ENCODE peak calls at places on chromosomes 1 and 21, in eight cellular contexts. One of them, this sample, is unnamed.
A peak's percentile ranks its signal among the peaks of the same experiment; 100 is the strongest.

GRCh38 chr1:15148975-15149374 is 4.6 kb upstream of the TMEM51 start:
- DNase-seq in GM23338: no peak
- DNase-seq in breast epithelium: no peak
- DNase-seq in H1: no peak
- DNase-seq in endothelial cell of umbilical vein: no peak
- DNase-seq in prostate gland: no peak
- DNase-seq in transverse colon: no peak
- DNase-seq in suprapubic skin: no peak
- DNase-seq in this sample: no peak

GRCh38 chr1:210715072-210715471 is 386.4 kb downstream of the HHAT start:
- DNase-seq in transverse colon: no peak
- DNase-seq in GM23338: no peak
- DNase-seq in breast epithelium: no peak
- DNase-seq in prostate gland: no peak
- DNase-seq in endothelial cell of umbilical vein: no peak
- DNase-seq in H1: no peak
- DNase-seq in suprapubic skin: no peak
- DNase-seq in this sample: no peak

GRCh38 chr1:36320767-36321118 is 2.7 kb downstream of the EVA1B start:
- DNase-seq in prostate gland: no peak
- DNase-seq in transverse colon: no peak
- DNase-seq in GM23338: peak; percentile 68
- DNase-seq in H1: no peak
- DNase-seq in endothelial cell of umbilical vein: no peak
- DNase-seq in breast epithelium: no peak
- DNase-seq in suprapubic skin: no peak
- DNase-seq in this sample: no peak

GRCh38 chr21:35491114-35491513 is 442.0 kb upstream of the RUNX1 start:
- DNase-seq in H1: no peak
- DNase-seq in breast epithelium: no peak
- DNase-seq in transverse colon: no peak
- DNase-seq in suprapubic skin: no peak
- DNase-seq in prostate gland: no peak
- DNase-seq in GM23338: no peak
- DNase-seq in endothelial cell of umbilical vein: no peak
- DNase-seq in this sample: no peak

GRCh38 chr1:43445618-43446387 is 7.9 kb downstream of the HYI start:
- DNase-seq in transverse colon: peak; percentile 5
- DNase-seq in H1: no peak
- DNase-seq in GM23338: no peak
- DNase-seq in endothelial cell of umbilical vein: no peak
- DNase-seq in prostate gland: no peak
- DNase-seq in breast epithelium: no peak
- DNase-seq in suprapubic skin: peak; percentile 67
- DNase-seq in this sample: no peak

GRCh38 chr1:160411231-160411630 is 10.9 kb downstream of the VANGL2 start:
- DNase-seq in GM23338: no peak
- DNase-seq in suprapubic skin: no peak
- DNase-seq in breast epithelium: no peak
- DNase-seq in prostate gland: no peak
- DNase-seq in transverse colon: no peak
- DNase-seq in H1: no peak
- DNase-seq in endothelial cell of umbilical vein: no peak
- DNase-seq in this sample: no peak

GRCh38 chr1:205913451-205914204 is 29.6 kb downstream of the SLC26A9 start:
- DNase-seq in transverse colon: no peak
- DNase-seq in GM23338: no peak
- DNase-seq in breast epithelium: peak; percentile 72
- DNase-seq in H1: no peak
- DNase-seq in prostate gland: peak; percentile 80
- DNase-seq in suprapubic skin: no peak
- DNase-seq in endothelial cell of umbilical vein: peak; percentile 72
- DNase-seq in this sample: no peak

GRCh38 chr1:20589331-20590312 is 725 bp downstream of the CDA start:
- DNase-seq in H1: no peak
- DNase-seq in suprapubic skin: peak; percentile 85
- DNase-seq in endothelial cell of umbilical vein: peak; percentile 88
- DNase-seq in GM23338: no peak
- DNase-seq in transverse colon: no peak
- DNase-seq in breast epithelium: no peak
- DNase-seq in prostate gland: no peak
- DNase-seq in this sample: peak; percentile 77

GRCh38 chr1:224632381-224632871 is 16.3 kb downstream of the CNIH3 start:
- DNase-seq in breast epithelium: no peak
- DNase-seq in suprapubic skin: no peak
- DNase-seq in H1: no peak
- DNase-seq in endothelial cell of umbilical vein: peak; percentile 74
- DNase-seq in GM23338: no peak
- DNase-seq in prostate gland: no peak
- DNase-seq in transverse colon: no peak
- DNase-seq in this sample: no peak

GRCh38 chr21:44897326-44898010 is 23.2 kb downstream of the ITGB2 start:
- DNase-seq in H1: no peak
- DNase-seq in transverse colon: peak; percentile 81
- DNase-seq in suprapubic skin: no peak
- DNase-seq in endothelial cell of umbilical vein: no peak
- DNase-seq in prostate gland: no peak
- DNase-seq in breast epithelium: no peak
- DNase-seq in GM23338: no peak
- DNase-seq in this sample: no peak

GRCh38 chr1:53264048-53264447 is 25.7 kb upstream of the MAGOH start:
- DNase-seq in GM23338: no peak
- DNase-seq in suprapubic skin: no peak
- DNase-seq in prostate gland: no peak
- DNase-seq in breast epithelium: no peak
- DNase-seq in H1: no peak
- DNase-seq in endothelial cell of umbilical vein: no peak
- DNase-seq in transverse colon: no peak
- DNase-seq in this sample: no peak

GRCh38 chr1:12460911-12461621 is 156.9 kb downstream of the DHRS3 start:
- DNase-seq in transverse colon: peak; percentile 39
- DNase-seq in endothelial cell of umbilical vein: peak; percentile 97
- DNase-seq in prostate gland: peak; percentile 76
- DNase-seq in GM23338: no peak
- DNase-seq in breast epithelium: no peak
- DNase-seq in H1: no peak
- DNase-seq in suprapubic skin: no peak
- DNase-seq in this sample: peak; percentile 81

DNA sequence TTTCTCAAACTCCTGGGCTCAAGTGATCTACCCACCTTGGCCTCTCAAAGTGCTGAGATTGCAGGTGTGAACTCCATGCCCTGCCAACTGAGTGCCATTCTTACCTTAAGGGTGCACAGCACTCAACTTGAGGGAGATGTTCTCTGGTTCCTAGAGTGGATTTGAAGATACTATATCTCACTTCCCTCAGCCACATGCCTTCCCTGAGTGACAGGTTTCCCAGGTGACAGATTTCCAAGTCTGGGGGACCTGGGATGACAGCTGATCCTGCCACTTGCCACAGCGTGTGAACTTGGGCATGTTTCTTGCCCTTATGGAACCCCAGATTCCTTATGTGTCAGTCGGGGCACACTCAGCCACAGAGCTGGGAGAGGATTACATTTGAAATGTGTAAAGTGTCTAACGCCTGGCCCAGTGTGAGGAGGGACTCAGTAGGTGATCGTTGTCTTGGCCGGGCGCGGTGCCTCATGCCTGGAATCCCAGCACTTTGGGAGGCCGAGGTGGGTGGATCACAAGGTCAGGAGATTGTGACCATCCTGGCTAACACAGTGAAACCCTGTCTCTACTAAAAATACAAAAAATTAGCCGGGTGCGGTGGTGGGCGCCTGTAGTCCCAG is 29.6 kb upstream of the BTG2 start:
- DNase-seq in H1: no peak
- DNase-seq in prostate gland: no peak
- DNase-seq in endothelial cell of umbilical vein: no peak
- DNase-seq in transverse colon: no peak
- DNase-seq in breast epithelium: no peak
- DNase-seq in suprapubic skin: no peak
- DNase-seq in GM23338: no peak
- DNase-seq in this sample: no peak
- H3K4me1 ChIP-seq in H1: peaks cover 7% of the 10 kb centered on the region
- H3K4me1 ChIP-seq in prostate gland: peaks cover 12% of the 10 kb centered on the region
- H3K4me1 ChIP-seq in endothelial cell of umbilical vein: peaks cover 5% of the 10 kb centered on the region
- H3K4me1 ChIP-seq in transverse colon: peaks cover 51% of the 10 kb centered on the region
- H3K4me1 ChIP-seq in breast epithelium: peaks cover 22% of the 10 kb centered on the region
- H3K4me1 ChIP-seq in suprapubic skin: peaks cover 89% of the 10 kb centered on the region
- H3K4me1 ChIP-seq in GM23338: peaks cover 15% of the 10 kb centered on the region
- H3K4me1 ChIP-seq in this sample: peaks cover 81% of the 10 kb centered on the region

GRCh38 chr1:23868848-23869450 is 859 bp upstream of the FUCA1 start:
- DNase-seq in prostate gland: no peak
- DNase-seq in H1: no peak
- DNase-seq in suprapubic skin: no peak
- DNase-seq in breast epithelium: no peak
- DNase-seq in endothelial cell of umbilical vein: no peak
- DNase-seq in GM23338: peak; percentile 13
- DNase-seq in transverse colon: no peak
- DNase-seq in this sample: no peak

GRCh38 chr1:23867542-23867952 is 543 bp downstream of the FUCA1 start:
- DNase-seq in GM23338: peak; percentile 35
- DNase-seq in prostate gland: no peak
- DNase-seq in suprapubic skin: no peak
- DNase-seq in H1: peak; percentile 66
- DNase-seq in endothelial cell of umbilical vein: no peak
- DNase-seq in breast epithelium: no peak
- DNase-seq in transverse colon: no peak
- DNase-seq in this sample: no peak

GRCh38 chr1:23865543-23865930 is 2.6 kb downstream of the FUCA1 start:
- DNase-seq in transverse colon: peak; percentile 37
- DNase-seq in suprapubic skin: no peak
- DNase-seq in GM23338: no peak
- DNase-seq in prostate gland: peak; percentile 7
- DNase-seq in H1: no peak
- DNase-seq in endothelial cell of umbilical vein: no peak
- DNase-seq in breast epithelium: peak; percentile 90
- DNase-seq in this sample: no peak

GRCh38 chr1:23869818-23870217 is 1.7 kb upstream of the FUCA1 start:
- DNase-seq in prostate gland: no peak
- DNase-seq in H1: no peak
- DNase-seq in GM23338: no peak
- DNase-seq in endothelial cell of umbilical vein: no peak
- DNase-seq in suprapubic skin: no peak
- DNase-seq in transverse colon: no peak
- DNase-seq in breast epithelium: no peak
- DNase-seq in this sample: no peak

DNA sequence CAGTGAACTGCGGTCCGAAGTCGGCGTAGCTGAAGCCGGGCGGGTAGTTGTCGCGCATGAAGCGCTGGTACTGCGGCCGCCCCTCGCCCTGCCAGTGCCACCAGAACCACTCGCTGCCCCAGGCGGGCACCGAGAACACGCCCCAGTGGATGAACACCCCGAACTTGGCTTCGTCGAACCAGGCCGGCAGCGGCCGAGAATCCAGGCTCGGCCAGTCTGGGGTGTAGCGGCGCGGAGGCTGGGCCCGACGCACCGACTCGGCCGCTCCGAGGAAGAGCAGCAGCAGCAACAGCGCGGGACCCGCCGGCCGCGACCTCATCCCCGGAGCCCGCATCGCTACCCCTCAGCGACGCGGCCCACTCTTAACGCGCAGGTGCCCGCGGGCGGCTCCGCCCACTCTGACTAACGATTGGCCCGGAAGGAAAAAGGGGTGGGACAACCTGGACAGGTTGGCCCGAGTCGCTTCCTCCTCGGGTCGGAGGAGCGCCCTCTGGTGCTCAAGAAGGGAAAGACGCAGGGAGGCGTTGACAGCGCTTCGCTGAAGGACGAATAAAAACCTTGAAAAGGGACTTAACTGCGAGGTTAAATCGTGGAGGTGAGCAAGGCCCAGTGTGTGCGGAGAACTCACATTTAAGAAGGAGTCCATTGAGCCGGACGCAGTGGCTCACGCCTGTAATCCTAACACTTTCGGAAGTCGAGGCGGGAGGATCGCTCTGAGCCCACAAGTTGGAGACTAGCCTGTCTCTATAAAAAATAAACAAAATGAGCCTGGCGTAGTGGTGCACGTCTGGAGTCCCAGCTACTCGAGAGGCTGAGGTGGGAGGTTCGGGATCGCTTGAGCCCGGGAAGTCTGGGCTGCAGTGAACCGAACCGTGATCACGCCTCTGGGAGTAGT is at the start of gene FUCA1:
- DNase-seq in GM23338: peak; percentile 99
- DNase-seq in transverse colon: peak; percentile 97
- DNase-seq in breast epithelium: peak; percentile 87
- DNase-seq in endothelial cell of umbilical vein: peak; percentile 90
- DNase-seq in prostate gland: peak; percentile 95
- DNase-seq in suprapubic skin: peak; percentile 95
- DNase-seq in H1: peak; percentile 96
- DNase-seq in this sample: peak; percentile 96
- TF ChIP-seq POLR2AphosphoS5 in GM23338: peak; percentile 77
- TF ChIP-seq POLR2AphosphoS5 in transverse colon: peak; percentile 91
- TF ChIP-seq POLR2AphosphoS5 in breast epithelium: peak; percentile 58
- TF ChIP-seq POLR2AphosphoS5 in endothelial cell of umbilical vein: no peak
- TF ChIP-seq POLR2AphosphoS5 in prostate gland: peak; percentile 98
- TF ChIP-seq POLR2AphosphoS5 in suprapubic skin: no peak
- TF ChIP-seq POLR2AphosphoS5 in H1: no peak
- TF ChIP-seq POLR2AphosphoS5 in this sample: peak; percentile 93

GRCh38 chr1:227790868-227791267 is 24.6 kb upstream of the PRSS38 start:
- DNase-seq in suprapubic skin: no peak
- DNase-seq in H1: no peak
- DNase-seq in breast epithelium: no peak
- DNase-seq in endothelial cell of umbilical vein: no peak
- DNase-seq in transverse colon: no peak
- DNase-seq in GM23338: no peak
- DNase-seq in prostate gland: no peak
- DNase-seq in this sample: no peak

GRCh38 chr1:227791425-227792090 is 23.9 kb upstream of the PRSS38 start:
- DNase-seq in transverse colon: no peak
- DNase-seq in GM23338: no peak
- DNase-seq in endothelial cell of umbilical vein: no peak
- DNase-seq in prostate gland: no peak
- DNase-seq in H1: no peak
- DNase-seq in breast epithelium: no peak
- DNase-seq in suprapubic skin: no peak
- DNase-seq in this sample: no peak

GRCh38 chr1:227793079-227793947 is 22.2 kb upstream of the PRSS38 start:
- DNase-seq in transverse colon: no peak
- DNase-seq in prostate gland: no peak
- DNase-seq in endothelial cell of umbilical vein: no peak
- DNase-seq in suprapubic skin: no peak
- DNase-seq in breast epithelium: no peak
- DNase-seq in H1: no peak
- DNase-seq in GM23338: no peak
- DNase-seq in this sample: no peak

GRCh38 chr1:227793948-227794812 is 21.3 kb upstream of the PRSS38 start:
- DNase-seq in prostate gland: peak; percentile 52
- DNase-seq in suprapubic skin: peak; percentile 84
- DNase-seq in breast epithelium: peak; percentile 71
- DNase-seq in GM23338: peak; percentile 84
- DNase-seq in transverse colon: no peak
- DNase-seq in endothelial cell of umbilical vein: no peak
- DNase-seq in H1: peak; percentile 61
- DNase-seq in this sample: peak; percentile 86

GRCh38 chr1:227792216-227793078 is 23.0 kb upstream of the PRSS38 start:
- DNase-seq in prostate gland: no peak
- DNase-seq in suprapubic skin: no peak
- DNase-seq in endothelial cell of umbilical vein: no peak
- DNase-seq in breast epithelium: no peak
- DNase-seq in GM23338: peak; percentile 21
- DNase-seq in H1: peak; percentile 50
- DNase-seq in transverse colon: no peak
- DNase-seq in this sample: no peak
- TF ChIP-seq CTCF in prostate gland: no peak
- TF ChIP-seq CTCF in suprapubic skin: no peak
- TF ChIP-seq CTCF in endothelial cell of umbilical vein: no peak
- TF ChIP-seq CTCF in breast epithelium: no peak
- TF ChIP-seq CTCF in GM23338: peak; percentile 39
- TF ChIP-seq CTCF in H1: peak; percentile 52
- TF ChIP-seq CTCF in transverse colon: no peak
- TF ChIP-seq CTCF in this sample: no peak

GRCh38 chr1:27559466-27560030 is 44.4 kb downstream of the AHDC1 start:
- DNase-seq in H1: no peak
- DNase-seq in breast epithelium: no peak
- DNase-seq in prostate gland: no peak
- DNase-seq in transverse colon: no peak
- DNase-seq in GM23338: no peak
- DNase-seq in endothelial cell of umbilical vein: no peak
- DNase-seq in suprapubic skin: no peak
- DNase-seq in this sample: no peak
- H3K4me1 ChIP-seq in H1: peaks cover 31% of the 10 kb centered on the region
- H3K4me1 ChIP-seq in breast epithelium: peaks cover 49% of the 10 kb centered on the region
- H3K4me1 ChIP-seq in prostate gland: peaks cover 9% of the 10 kb centered on the region
- H3K4me1 ChIP-seq in transverse colon: peaks cover 73% of the 10 kb centered on the region
- H3K4me1 ChIP-seq in GM23338: peaks cover 61% of the 10 kb centered on the region
- H3K4me1 ChIP-seq in endothelial cell of umbilical vein: peaks cover 14% of the 10 kb centered on the region
- H3K4me1 ChIP-seq in suprapubic skin: peaks cover 99% of the 10 kb centered on the region
- H3K4me1 ChIP-seq in this sample: peaks cover 90% of the 10 kb centered on the region